ENCODE peak calls at places on chromosomes 5 and 9, in four cellular contexts. G is CD4-positive, alpha-beta T cell; B is RPMI8226; Z is OCI-M1. J is an unnamed sample.

GRCh38 chr5:123865641-123866040 is 353.7 kb downstream of the CSNK1G3 start:
- DNase-seq in G (no peak), Z (no peak), B (no peak), J (no peak)

GRCh38 chr9:114446036-114446435 is 58.3 kb upstream of the AKNA start:
- DNase-seq in B (no peak), G (no peak), Z (no peak), J (no peak)

GRCh38 chr5:52356311-52356918 is 431.3 kb upstream of the ITGA1 start:
- DNase-seq in B (peak), Z (peak), G (no peak), J (no peak)

GRCh38 chr5:132238169-132238744 is 10.6 kb upstream of the P4HA2 start:
- DNase-seq in B (peak), Z (peak), G (peak), J (peak)

GRCh38 chr5:78569441-78569840 is 79.1 kb downstream of the LHFPL2 start:
- DNase-seq in B (peak), G (no peak), Z (peak), J (no peak)

GRCh38 chr5:153520952-153521351 is 30.5 kb downstream of the GRIA1 start:
- DNase-seq in Z (no peak), G (no peak), B (no peak), J (no peak)

GRCh38 chr9:86257406-86257805 is 2.1 kb downstream of the C9orf153 start:
- DNase-seq in G (no peak), B (no peak), Z (no peak), J (no peak)

GRCh38 chr5:58687595-58687994 is 104.7 kb downstream of the RAB3C start:
- DNase-seq in Z (no peak), B (no peak), G (no peak), J (no peak)

GRCh38 chr5:13218518-13218917 is 726.0 kb downstream of the DNAH5 start:
- DNase-seq in B (peak), Z (peak), G (no peak), J (no peak)

GRCh38 chr5:149002761-149003689 is 59.8 kb downstream of the SH3TC2 start:
- DNase-seq in B (no peak), Z (no peak), G (no peak), J (no peak)

GRCh38 chr5:109916481-109917153 is 226.9 kb downstream of the MAN2A1 start:
- DNase-seq in Z (no peak), G (no peak), B (peak), J (no peak)

GRCh38 chr5:100904259-100904822 is 1.3 kb upstream of the ST8SIA4 start:
- DNase-seq in G (peak), B (peak), Z (peak), J (no peak)

J was measured in T-helper 17 cell.